ENCODE peak calls at places on chromosomes 2 and 18, in four cellular contexts. One of them, this sample, is unnamed.

GRCh38 chr2:189685540-189686229 is 11.2 kb downstream of the ANKAR start:
- DNase-seq in SK-N-SH: no peak
- DNase-seq in HepG2: no peak
- DNase-seq in GM12878: no peak
- DNase-seq in this sample: no peak

GRCh38 chr2:212538156-212539144 is at the start of gene ERBB4:
- DNase-seq in SK-N-SH: peak
- DNase-seq in HepG2: no peak
- DNase-seq in GM12878: no peak
- DNase-seq in this sample: no peak

GRCh38 chr2:75667884-75668283 is 21.3 kb downstream of the MRPL19 start:
- DNase-seq in SK-N-SH: no peak
- DNase-seq in HepG2: no peak
- DNase-seq in GM12878: no peak
- DNase-seq in this sample: no peak

GRCh38 chr2:2708575-2708974 is 377.5 kb upstream of the MYT1L start:
- DNase-seq in SK-N-SH: peak
- DNase-seq in HepG2: no peak
- DNase-seq in GM12878: no peak
- DNase-seq in this sample: no peak

GRCh38 chr2:78351208-78351607 is 674.3 kb upstream of the REG3G start:
- DNase-seq in SK-N-SH: peak
- DNase-seq in HepG2: no peak
- DNase-seq in GM12878: no peak
- DNase-seq in this sample: peak

GRCh38 chr18:70216788-70217187 is 11.3 kb upstream of the RTTN start:
- DNase-seq in SK-N-SH: no peak
- DNase-seq in HepG2: no peak
- DNase-seq in GM12878: no peak
- DNase-seq in this sample: no peak

GRCh38 chr2:105750735-105751134 is 6.0 kb downstream of the NCK2 start:
- DNase-seq in SK-N-SH: no peak
- DNase-seq in HepG2: no peak
- DNase-seq in GM12878: no peak
- DNase-seq in this sample: no peak

GRCh38 chr2:112811841-112812306 is 24.7 kb downstream of the IL1B start:
- DNase-seq in SK-N-SH: no peak
- DNase-seq in HepG2: peak
- DNase-seq in GM12878: no peak
- DNase-seq in this sample: peak

GRCh38 chr2:47254464-47254863 is 99.4 kb upstream of the STPG4 start:
- DNase-seq in SK-N-SH: no peak
- DNase-seq in HepG2: no peak
- DNase-seq in GM12878: no peak
- DNase-seq in this sample: no peak

GRCh38 chr2:47221039-47221438 is 65.9 kb upstream of the STPG4 start:
- DNase-seq in SK-N-SH: no peak
- DNase-seq in HepG2: no peak
- DNase-seq in GM12878: no peak
- DNase-seq in this sample: no peak

GRCh38 chr2:197088694-197089093 is 162.2 kb upstream of the PGAP1 start:
- DNase-seq in SK-N-SH: no peak
- DNase-seq in HepG2: no peak
- DNase-seq in GM12878: no peak
- DNase-seq in this sample: no peak

GRCh38 chr2:189580662-189581353 is at the start of gene SLC40A1:
- DNase-seq in SK-N-SH: peak
- DNase-seq in HepG2: peak
- DNase-seq in GM12878: no peak
- DNase-seq in this sample: peak

GRCh38 chr2:19649785-19650380 is 251.9 kb downstream of the TTC32 start:
- DNase-seq in SK-N-SH: no peak
- DNase-seq in HepG2: no peak
- DNase-seq in GM12878: no peak
- DNase-seq in this sample: peak

GRCh38 chr18:12015697-12016062 is 34.4 kb downstream of the IMPA2 start:
- DNase-seq in SK-N-SH: no peak
- DNase-seq in HepG2: no peak
- DNase-seq in GM12878: no peak
- DNase-seq in this sample: no peak

GRCh38 chr2:121191191-121192170 is 93.5 kb downstream of the TFCP2L1 start:
- DNase-seq in SK-N-SH: no peak
- DNase-seq in HepG2: no peak
- DNase-seq in GM12878: no peak
- DNase-seq in this sample: no peak

GRCh38 chr2:209314641-209315040 is 109.2 kb upstream of the MAP2 start:
- DNase-seq in SK-N-SH: no peak
- DNase-seq in HepG2: no peak
- DNase-seq in GM12878: no peak
- DNase-seq in this sample: no peak

GRCh38 chr2:69138247-69138754 is 125.3 kb downstream of the ANTXR1 start:
- DNase-seq in SK-N-SH: no peak
- DNase-seq in HepG2: no peak
- DNase-seq in GM12878: no peak
- DNase-seq in this sample: peak

GRCh38 chr2:80519121-80519643 is 214.6 kb upstream of the LRRTM1 start:
- DNase-seq in SK-N-SH: no peak
- DNase-seq in HepG2: no peak
- DNase-seq in GM12878: no peak
- DNase-seq in this sample: no peak

GRCh38 chr2:64344999-64345576 is 108.9 kb upstream of the LGALSL start:
- DNase-seq in SK-N-SH: no peak
- DNase-seq in HepG2: no peak
- DNase-seq in GM12878: no peak
- DNase-seq in this sample: no peak

GRCh38 chr2:117091438-117091837 is 723.1 kb upstream of the DDX18 start:
- DNase-seq in SK-N-SH: no peak
- DNase-seq in HepG2: no peak
- DNase-seq in GM12878: no peak
- DNase-seq in this sample: no peak

GRCh38 chr2:12716250-12717190 is at the start of gene TRIB2:
- DNase-seq in SK-N-SH: peak
- DNase-seq in HepG2: peak
- DNase-seq in GM12878: no peak
- DNase-seq in this sample: peak

GRCh38 chr2:188600536-188601210 is 309.0 kb downstream of the GULP1 start:
- DNase-seq in SK-N-SH: no peak
- DNase-seq in HepG2: no peak
- DNase-seq in GM12878: no peak
- DNase-seq in this sample: no peak

GRCh38 chr18:50424877-50425690 is 50.2 kb downstream of the SKA1 start:
- DNase-seq in SK-N-SH: no peak
- DNase-seq in HepG2: peak
- DNase-seq in GM12878: no peak
- DNase-seq in this sample: no peak

GRCh38 chr2:15797231-15797945 is 143.0 kb upstream of the MYCN start:
- DNase-seq in SK-N-SH: peak
- DNase-seq in HepG2: no peak
- DNase-seq in GM12878: no peak
- DNase-seq in this sample: no peak

GRCh38 chr2:28558421-28558820 is 62.6 kb downstream of the PLB1 start:
- DNase-seq in SK-N-SH: no peak
- DNase-seq in HepG2: no peak
- DNase-seq in GM12878: no peak
- DNase-seq in this sample: no peak

GRCh38 chr2:118665784-118666529 is 181.5 kb downstream of the EN1 start:
- DNase-seq in SK-N-SH: no peak
- DNase-seq in HepG2: no peak
- DNase-seq in GM12878: no peak
- DNase-seq in this sample: no peak

GRCh38 chr18:59917422-59917821 is 17.6 kb downstream of the PMAIP1 start:
- DNase-seq in SK-N-SH: no peak
- DNase-seq in HepG2: no peak
- DNase-seq in GM12878: no peak
- DNase-seq in this sample: no peak

GRCh38 chr2:238869293-238870124 is 21.6 kb downstream of the TWIST2 start:
- DNase-seq in SK-N-SH: no peak
- DNase-seq in HepG2: peak
- DNase-seq in GM12878: no peak
- DNase-seq in this sample: no peak

GRCh38 chr18:32714571-32715148 is 58.2 kb downstream of the KLHL14 start:
- DNase-seq in SK-N-SH: peak
- DNase-seq in HepG2: peak
- DNase-seq in GM12878: peak
- DNase-seq in this sample: peak

GRCh38 chr18:13375302-13376255 is 157.0 kb downstream of the LDLRAD4 start:
- DNase-seq in SK-N-SH: no peak
- DNase-seq in HepG2: no peak
- DNase-seq in GM12878: peak
- DNase-seq in this sample: peak

GRCh38 chr2:83991992-83992391 is 467.1 kb downstream of the SUCLG1 start:
- DNase-seq in SK-N-SH: no peak
- DNase-seq in HepG2: no peak
- DNase-seq in GM12878: no peak
- DNase-seq in this sample: peak

GRCh38 chr18:26549486-26550435 is 1.4 kb upstream of the KCTD1 start:
- DNase-seq in SK-N-SH: peak
- DNase-seq in HepG2: peak
- DNase-seq in GM12878: no peak
- DNase-seq in this sample: peak

GRCh38 chr18:48318481-48318880 is 90.7 kb downstream of the ZBTB7C start:
- DNase-seq in SK-N-SH: no peak
- DNase-seq in HepG2: no peak
- DNase-seq in GM12878: no peak
- DNase-seq in this sample: no peak

DNA sequence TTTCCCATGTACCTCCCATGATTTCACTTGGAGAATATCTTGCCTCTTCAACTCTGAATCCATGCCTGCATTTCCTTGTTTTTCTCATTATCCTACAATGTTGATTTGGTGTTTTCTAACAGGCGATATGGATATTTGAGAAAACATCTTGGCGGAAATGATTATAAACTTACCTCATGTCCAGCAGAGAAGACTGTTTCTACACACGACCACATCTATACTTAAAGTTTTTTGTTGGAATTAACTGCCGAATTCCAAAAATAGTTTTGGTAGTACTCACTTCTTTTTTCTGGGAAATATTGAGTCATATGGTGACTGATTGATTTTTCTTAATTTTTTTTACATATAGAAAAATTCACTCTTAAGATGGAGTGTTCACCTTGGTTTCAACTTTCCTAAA is 41.4 kb upstream of the TMEFF2 start:
- DNase-seq in SK-N-SH: no peak
- DNase-seq in HepG2: no peak
- DNase-seq in GM12878: no peak
- DNase-seq in this sample: no peak
- TF ChIP-seq USF2 in SK-N-SH: no peak
- TF ChIP-seq USF2 in HepG2: no peak
- TF ChIP-seq USF2 in GM12878: no peak
- TF ChIP-seq USF2 in this sample: no peak

GRCh38 chr2:234852035-234852434 is 99.8 kb upstream of the SH3BP4 start:
- DNase-seq in SK-N-SH: no peak
- DNase-seq in HepG2: no peak
- DNase-seq in GM12878: no peak
- DNase-seq in this sample: no peak

GRCh38 chr2:234852941-234853340 is 98.9 kb upstream of the SH3BP4 start:
- DNase-seq in SK-N-SH: no peak
- DNase-seq in HepG2: no peak
- DNase-seq in GM12878: no peak
- DNase-seq in this sample: no peak

GRCh38 chr2:234851451-234851850 is 100.4 kb upstream of the SH3BP4 start:
- DNase-seq in SK-N-SH: no peak
- DNase-seq in HepG2: no peak
- DNase-seq in GM12878: no peak
- DNase-seq in this sample: no peak

GRCh38 chr2:234848578-234848977 is 103.2 kb upstream of the SH3BP4 start:
- DNase-seq in SK-N-SH: no peak
- DNase-seq in HepG2: peak
- DNase-seq in GM12878: no peak
- DNase-seq in this sample: no peak

GRCh38 chr2:234850818-234851217 is 101.0 kb upstream of the SH3BP4 start:
- DNase-seq in SK-N-SH: no peak
- DNase-seq in HepG2: no peak
- DNase-seq in GM12878: no peak
- DNase-seq in this sample: no peak
- TF ChIP-seq PBX3 in SK-N-SH: no peak
- TF ChIP-seq PBX3 in HepG2: no peak
- TF ChIP-seq PBX3 in GM12878: no peak
- TF ChIP-seq PBX3 in this sample: no peak

GRCh38 chr2:101328474-101329007 is 20.0 kb upstream of the RNF149 start:
- DNase-seq in SK-N-SH: no peak
- DNase-seq in HepG2: no peak
- DNase-seq in GM12878: peak
- DNase-seq in this sample: no peak
- TF ChIP-seq USF2 in SK-N-SH: no peak
- TF ChIP-seq USF2 in HepG2: no peak
- TF ChIP-seq USF2 in GM12878: no peak
- TF ChIP-seq USF2 in this sample: no peak

DNA sequence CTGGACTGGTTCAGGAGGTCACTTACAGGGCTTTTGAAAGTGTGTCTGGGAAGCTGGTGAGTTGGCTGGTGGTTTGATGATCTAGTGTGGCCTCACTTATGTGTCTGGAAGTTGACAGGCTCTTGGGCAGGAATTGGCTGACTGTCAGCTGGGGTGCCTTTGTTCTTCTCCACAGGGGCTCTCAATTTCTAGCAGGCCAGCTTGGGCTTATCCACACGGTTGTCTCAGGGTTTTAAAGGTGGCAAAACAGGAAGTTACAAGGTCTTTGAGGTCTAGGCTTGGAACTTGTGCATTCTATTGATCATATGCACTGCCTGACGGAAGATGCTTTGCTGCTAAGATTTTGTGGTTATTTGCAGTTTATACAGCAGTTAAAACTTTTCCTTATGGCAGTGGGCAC is 52.0 kb upstream of the CELF4 start:
- DNase-seq in SK-N-SH: no peak
- DNase-seq in HepG2: no peak
- DNase-seq in GM12878: no peak
- DNase-seq in this sample: no peak
- TF ChIP-seq PBX3 in SK-N-SH: no peak
- TF ChIP-seq PBX3 in HepG2: no peak
- TF ChIP-seq PBX3 in GM12878: no peak
- TF ChIP-seq PBX3 in this sample: no peak

GRCh38 chr2:43000242-43001054 is 208.1 kb upstream of the HAAO start:
- DNase-seq in SK-N-SH: peak
- DNase-seq in HepG2: peak
- DNase-seq in GM12878: no peak
- DNase-seq in this sample: no peak
- TF ChIP-seq USF2 in SK-N-SH: no peak
- TF ChIP-seq USF2 in HepG2: no peak
- TF ChIP-seq USF2 in GM12878: no peak
- TF ChIP-seq USF2 in this sample: no peak